ENCODE peak calls at places on chromosomes 13 and 19, in four cellular contexts. One of them, this sample, is unnamed. For H3K9me3, the result is how much of the 10 kb centered on the place peaks cover.

GRCh38 chr19:12000152-12000981 is 35.1 kb downstream of the ZNF433 start:
- DNase-seq in tibial nerve: no peak
- DNase-seq in esophagus squamous epithelium: no peak
- DNase-seq in MM.1S: no peak
- DNase-seq in this sample: no peak

GRCh38 chr19:45298264-45298663 is 24.4 kb downstream of the CKM start:
- DNase-seq in tibial nerve: no peak
- DNase-seq in esophagus squamous epithelium: no peak
- DNase-seq in MM.1S: no peak
- DNase-seq in this sample: no peak

GRCh38 chr13:55816976-55817601 is 1323.6 kb upstream of the PRR20A start:
- DNase-seq in tibial nerve: no peak
- DNase-seq in esophagus squamous epithelium: no peak
- DNase-seq in MM.1S: no peak
- DNase-seq in this sample: no peak

GRCh38 chr19:40217921-40218890 is at the start of gene TTC9B:
- DNase-seq in tibial nerve: no peak
- DNase-seq in esophagus squamous epithelium: no peak
- DNase-seq in MM.1S: no peak
- DNase-seq in this sample: peak

GRCh38 chr19:1561236-1561842 is 6.8 kb downstream of the MEX3D start:
- DNase-seq in tibial nerve: no peak
- DNase-seq in esophagus squamous epithelium: no peak
- DNase-seq in MM.1S: no peak
- DNase-seq in this sample: no peak

GRCh38 chr13:110811008-110811720 is 97.7 kb downstream of the ING1 start:
- DNase-seq in tibial nerve: no peak
- DNase-seq in esophagus squamous epithelium: no peak
- DNase-seq in MM.1S: no peak
- DNase-seq in this sample: no peak

GRCh38 chr13:71169125-71169524 is 697.9 kb downstream of the DACH1 start:
- DNase-seq in tibial nerve: no peak
- DNase-seq in esophagus squamous epithelium: no peak
- DNase-seq in MM.1S: no peak
- DNase-seq in this sample: no peak

GRCh38 chr13:25744176-25744575 is 307.6 kb downstream of the SHISA2 start:
- DNase-seq in tibial nerve: no peak
- DNase-seq in esophagus squamous epithelium: no peak
- DNase-seq in MM.1S: no peak
- DNase-seq in this sample: no peak

GRCh38 chr19:35257113-35257461 is 8.3 kb downstream of the LSR start:
- DNase-seq in tibial nerve: no peak
- DNase-seq in esophagus squamous epithelium: no peak
- DNase-seq in MM.1S: no peak
- DNase-seq in this sample: no peak

GRCh38 chr19:31135841-31136240 is 213.4 kb downstream of the TSHZ3 start:
- DNase-seq in tibial nerve: no peak
- DNase-seq in esophagus squamous epithelium: no peak
- DNase-seq in MM.1S: no peak
- DNase-seq in this sample: no peak

GRCh38 chr13:21476893-21477472 is 17.9 kb upstream of the ZDHHC20 start:
- DNase-seq in tibial nerve: peak
- DNase-seq in esophagus squamous epithelium: no peak
- DNase-seq in MM.1S: peak
- DNase-seq in this sample: peak

GRCh38 chr13:75219479-75220237 is 262.3 kb downstream of the TBC1D4 start:
- DNase-seq in tibial nerve: peak
- DNase-seq in esophagus squamous epithelium: peak
- DNase-seq in MM.1S: peak
- DNase-seq in this sample: peak

GRCh38 chr13:102856603-102857002 is 10.8 kb downstream of the ERCC5 start:
- DNase-seq in tibial nerve: no peak
- DNase-seq in esophagus squamous epithelium: no peak
- DNase-seq in MM.1S: no peak
- DNase-seq in this sample: no peak

GRCh38 chr19:55369651-55370304 is 485 bp downstream of the IL11 start:
- DNase-seq in tibial nerve: no peak
- DNase-seq in esophagus squamous epithelium: no peak
- DNase-seq in MM.1S: no peak
- DNase-seq in this sample: peak

GRCh38 chr19:55370305-55370988 is at the start of gene IL11:
- DNase-seq in tibial nerve: no peak
- DNase-seq in esophagus squamous epithelium: no peak
- DNase-seq in MM.1S: no peak
- DNase-seq in this sample: no peak

GRCh38 chr19:55366790-55367189 is 3.5 kb downstream of the IL11 start:
- DNase-seq in tibial nerve: no peak
- DNase-seq in esophagus squamous epithelium: no peak
- DNase-seq in MM.1S: no peak
- DNase-seq in this sample: no peak

GRCh38 chr19:55368106-55368505 is 2.2 kb downstream of the IL11 start:
- DNase-seq in tibial nerve: no peak
- DNase-seq in esophagus squamous epithelium: no peak
- DNase-seq in MM.1S: no peak
- DNase-seq in this sample: no peak

DNA sequence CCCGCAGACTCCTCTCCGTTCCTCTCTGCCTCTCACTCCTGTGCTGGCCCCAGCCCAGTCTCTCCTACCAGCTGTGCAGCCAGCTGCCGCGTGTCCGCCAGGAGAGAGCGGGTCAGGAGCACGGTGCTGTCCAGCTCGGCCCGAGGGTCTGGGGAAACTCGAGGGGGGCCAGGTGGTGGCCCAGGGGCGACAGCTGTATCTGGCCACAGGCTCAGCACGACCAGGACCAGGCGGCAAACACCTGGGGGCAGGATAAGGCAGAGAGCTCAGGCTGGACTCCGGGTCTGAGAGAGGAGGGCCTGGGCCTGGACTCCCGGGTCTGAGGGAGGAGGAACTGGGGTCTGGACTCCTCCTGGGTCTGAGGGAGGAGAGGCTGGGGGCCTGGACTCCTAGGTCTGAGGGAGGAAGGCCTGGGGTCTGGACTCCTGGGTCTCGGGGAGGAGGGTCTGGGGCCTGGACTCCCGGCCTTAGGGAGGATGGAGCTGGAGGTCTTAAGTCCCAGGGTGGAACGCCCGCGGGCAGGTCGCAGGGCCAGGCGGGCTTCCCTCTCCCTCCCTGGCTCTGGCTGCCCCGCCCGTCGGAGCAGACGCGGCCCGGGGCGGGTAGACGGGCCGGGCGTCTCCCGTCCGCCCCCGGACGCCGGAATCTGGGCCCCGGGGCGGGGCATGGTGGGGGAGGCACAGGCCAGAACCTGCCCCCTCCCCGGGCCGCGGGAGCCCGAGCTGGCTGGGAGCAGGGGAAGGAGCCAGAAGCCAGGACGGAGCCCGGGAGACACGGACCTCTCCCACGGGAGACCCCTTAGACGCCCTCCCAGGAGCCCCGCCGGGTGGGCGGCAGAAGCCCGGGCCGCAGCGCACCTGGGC is 1.3 kb downstream of the IL11 start:
- DNase-seq in tibial nerve: no peak
- DNase-seq in esophagus squamous epithelium: no peak
- DNase-seq in MM.1S: no peak
- DNase-seq in this sample: no peak
- H3K4me3 ChIP-seq in tibial nerve: no peak
- H3K4me3 ChIP-seq in esophagus squamous epithelium: peak
- H3K4me3 ChIP-seq in MM.1S: no peak
- H3K4me3 ChIP-seq in this sample: no peak

GRCh38 chr19:54850930-54851329 is 687 bp downstream of the KIR3DL2 start:
- DNase-seq in tibial nerve: no peak
- DNase-seq in esophagus squamous epithelium: no peak
- DNase-seq in MM.1S: no peak
- DNase-seq in this sample: no peak
- H3K9me3 ChIP-seq in tibial nerve: under half
- H3K9me3 ChIP-seq in esophagus squamous epithelium: under half
- H3K9me3 ChIP-seq in MM.1S: under half
- H3K9me3 ChIP-seq in this sample: under half

GRCh38 chr13:107886118-107886517 is 329.2 kb downstream of the LIG4 start:
- DNase-seq in tibial nerve: no peak
- DNase-seq in esophagus squamous epithelium: no peak
- DNase-seq in MM.1S: no peak
- DNase-seq in this sample: no peak

GRCh38 chr13:107881362-107881761 is 334.0 kb downstream of the LIG4 start:
- DNase-seq in tibial nerve: no peak
- DNase-seq in esophagus squamous epithelium: no peak
- DNase-seq in MM.1S: no peak
- DNase-seq in this sample: no peak

GRCh38 chr13:107884564-107884963 is 330.8 kb downstream of the LIG4 start:
- DNase-seq in tibial nerve: no peak
- DNase-seq in esophagus squamous epithelium: no peak
- DNase-seq in MM.1S: no peak
- DNase-seq in this sample: no peak

GRCh38 chr13:107882708-107883560 is 332.4 kb downstream of the LIG4 start:
- DNase-seq in tibial nerve: no peak
- DNase-seq in esophagus squamous epithelium: no peak
- DNase-seq in MM.1S: no peak
- DNase-seq in this sample: no peak

DNA sequence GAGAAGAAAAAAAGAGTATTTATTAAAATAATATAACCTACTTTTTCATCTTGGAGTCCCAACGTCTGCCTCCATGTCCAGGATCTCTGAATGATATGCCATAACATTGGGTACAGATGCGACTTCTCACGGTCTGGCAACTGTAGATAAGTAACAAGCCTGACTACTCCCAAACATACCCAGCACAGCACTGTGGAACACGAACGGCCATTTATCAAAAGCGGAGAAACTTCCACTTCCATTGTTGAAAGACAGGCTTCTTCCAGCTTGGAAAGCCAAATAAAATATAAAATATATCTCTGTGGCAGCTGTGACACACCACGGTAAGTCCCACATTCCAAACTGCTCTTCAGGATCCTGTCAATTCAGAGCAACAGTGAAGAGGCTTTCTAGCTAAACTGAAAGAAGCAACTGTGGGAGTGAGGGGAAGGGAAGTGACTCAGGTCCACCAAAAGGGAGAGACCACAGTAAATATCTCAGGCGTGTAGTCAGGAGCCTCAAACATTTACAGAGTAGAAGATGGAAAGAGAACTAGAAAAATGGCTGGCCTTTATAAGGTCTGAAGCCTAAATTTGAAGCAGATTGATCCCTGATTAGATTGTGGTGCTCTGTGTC is 331.7 kb downstream of the LIG4 start:
- DNase-seq in tibial nerve: no peak
- DNase-seq in esophagus squamous epithelium: no peak
- DNase-seq in MM.1S: no peak
- DNase-seq in this sample: no peak
- H3K27ac ChIP-seq in tibial nerve: no peak
- H3K27ac ChIP-seq in esophagus squamous epithelium: no peak
- H3K27ac ChIP-seq in MM.1S: no peak
- H3K27ac ChIP-seq in this sample: no peak

GRCh38 chr19:9435279-9436268 is at the start of gene ZNF266:
- DNase-seq in tibial nerve: peak
- DNase-seq in esophagus squamous epithelium: peak
- DNase-seq in MM.1S: peak
- DNase-seq in this sample: peak

GRCh38 chr19:9430444-9430843 is 4.9 kb downstream of the ZNF266 start:
- DNase-seq in tibial nerve: no peak
- DNase-seq in esophagus squamous epithelium: no peak
- DNase-seq in MM.1S: no peak
- DNase-seq in this sample: no peak

GRCh38 chr19:9431475-9431874 is 3.9 kb downstream of the ZNF266 start:
- DNase-seq in tibial nerve: no peak
- DNase-seq in esophagus squamous epithelium: no peak
- DNase-seq in MM.1S: no peak
- DNase-seq in this sample: no peak

GRCh38 chr19:9436358-9436757 is 985 bp upstream of the ZNF266 start:
- DNase-seq in tibial nerve: no peak
- DNase-seq in esophagus squamous epithelium: no peak
- DNase-seq in MM.1S: no peak
- DNase-seq in this sample: no peak
- H3K4me3 ChIP-seq in tibial nerve: no peak
- H3K4me3 ChIP-seq in esophagus squamous epithelium: no peak
- H3K4me3 ChIP-seq in MM.1S: no peak
- H3K4me3 ChIP-seq in this sample: peak

This sample was measured in naive thymus-derived CD4-positive, alpha-beta T cell.